ENCODE peak calls at places on chromosomes 12 and 14, in nine cellular contexts. T is foreskin fibroblast, I is tibial nerve, L is psoas muscle, N is adipocyte, U is T-cell, A is amniotic epithelial cell, R is WERI-Rb-1, W is epithelial cell of proximal tubule. F is an unnamed sample.
A peak's percentile ranks its signal among the peaks of the same experiment; 100 is the strongest.

GRCh38 chr12:52278931-52279682 is 4.7 kb downstream of the KRT86 start:
- DNase-seq in T (peak; percentile 90), I (peak; percentile 64), L (peak; percentile 86), N (peak; percentile 88), U (peak; percentile 31), A (peak; percentile 54), R (peak; percentile 74), W (no peak), F (peak; percentile 47)

GRCh38 chr12:1595690-1596347 is 1.4 kb upstream of the FBXL14 start:
- DNase-seq in T (peak; percentile 81), I (no peak), L (no peak), N (peak; percentile 61), U (no peak), A (no peak), R (no peak), W (no peak), F (no peak)

GRCh38 chr14:77107228-77107627 is 9.2 kb downstream of the CIPC start:
- DNase-seq in T (peak; percentile 30), I (peak; percentile 33), L (no peak), N (peak; percentile 16), U (no peak), A (no peak), R (no peak), W (no peak), F (no peak)

GRCh38 chr12:82057770-82058169 is 298.6 kb upstream of the PPFIA2 start:
- DNase-seq in T (no peak), I (no peak), L (no peak), N (no peak), U (no peak), A (no peak), R (no peak), W (peak; percentile 31), F (no peak)

GRCh38 chr14:49552630-49553029 is 33.5 kb downstream of the RPS29 start:
- DNase-seq in T (no peak), I (no peak), L (no peak), N (no peak), U (no peak), A (no peak), R (no peak), W (peak; percentile 62), F (no peak)

GRCh38 chr12:2288001-2288400 is 235.2 kb downstream of the CACNA1C start:
- DNase-seq in T (peak; percentile 83), I (no peak), L (no peak), N (peak; percentile 76), U (no peak), A (peak; percentile 73), R (no peak), W (no peak), F (no peak)

GRCh38 chr12:126667340-126667739 is 1599.6 kb upstream of the TMEM132C start:
- DNase-seq in T (peak; percentile 82), I (no peak), L (no peak), N (peak; percentile 9), U (no peak), A (peak; percentile 34), R (no peak), W (no peak), F (no peak)

GRCh38 chr12:24997970-24998582 is 49.2 kb upstream of the BCAT1 start:
- DNase-seq in T (peak; percentile 80), I (no peak), L (no peak), N (peak; percentile 80), U (no peak), A (peak; percentile 51), R (no peak), W (no peak), F (no peak)

GRCh38 chr14:99389171-99389826 is 91.4 kb downstream of the SETD3 start:
- DNase-seq in T (peak; percentile 45), I (no peak), L (peak; percentile 66), N (peak; percentile 56), U (no peak), A (peak; percentile 13), R (peak; percentile 77), W (no peak), F (peak; percentile 59)

GRCh38 chr12:109630815-109631214 is 57.2 kb downstream of the MVK start:
- DNase-seq in T (no peak), I (no peak), L (no peak), N (no peak), U (no peak), A (no peak), R (no peak), W (no peak), F (no peak)

GRCh38 chr12:2068638-2069037 is 15.9 kb downstream of the CACNA1C start:
- DNase-seq in T (no peak), I (no peak), L (no peak), N (no peak), U (no peak), A (no peak), R (no peak), W (no peak), F (no peak)

GRCh38 chr12:84408936-84409335 is 503.7 kb downstream of the SLC6A15 start:
- DNase-seq in T (no peak), I (no peak), L (no peak), N (no peak), U (no peak), A (peak; percentile 7), R (no peak), W (no peak), F (no peak)

GRCh38 chr12:87967871-87968270 is 61.3 kb downstream of the C12orf50 start:
- DNase-seq in T (no peak), I (no peak), L (no peak), N (peak; percentile 20), U (no peak), A (peak; percentile 39), R (no peak), W (no peak), F (no peak)

GRCh38 chr12:92943482-92944250 is 14.6 kb upstream of the EEA1 start:
- DNase-seq in T (no peak), I (no peak), L (no peak), N (peak; percentile 27), U (no peak), A (peak; percentile 90), R (no peak), W (no peak), F (no peak)

GRCh38 chr12:1646908-1647669 is 18.1 kb downstream of the WNT5B start:
- DNase-seq in T (no peak), I (no peak), L (no peak), N (no peak), U (no peak), A (no peak), R (no peak), W (no peak), F (no peak)

GRCh38 chr14:33936391-33936790 is 14.5 kb downstream of the EGLN3 start:
- DNase-seq in T (no peak), I (no peak), L (no peak), N (no peak), U (no peak), A (no peak), R (no peak), W (no peak), F (no peak)

GRCh38 chr12:50506753-50507473 is 2.1 kb downstream of the DIP2B start:
- DNase-seq in T (no peak), I (no peak), L (no peak), N (peak; percentile 10), U (no peak), A (peak; percentile 14), R (no peak), W (no peak), F (no peak)

GRCh38 chr12:32505546-32505945 is 106.2 kb downstream of the FGD4 start:
- DNase-seq in T (no peak), I (no peak), L (no peak), N (no peak), U (no peak), A (no peak), R (no peak), W (no peak), F (no peak)

GRCh38 chr14:74324945-74325361 is 22.2 kb upstream of the ABCD4 start:
- DNase-seq in T (peak; percentile 65), I (no peak), L (no peak), N (peak; percentile 76), U (no peak), A (peak; percentile 43), R (no peak), W (no peak), F (no peak)

GRCh38 chr12:42483534-42483857 is 106.0 kb downstream of the PRICKLE1 start:
- DNase-seq in T (peak; percentile 70), I (no peak), L (no peak), N (peak; percentile 60), U (no peak), A (no peak), R (peak; percentile 27), W (no peak), F (peak; percentile 25)

GRCh38 chr14:44803239-44803905 is 158.4 kb downstream of the KLHL28 start:
- DNase-seq in T (peak; percentile 70), I (no peak), L (no peak), N (peak; percentile 71), U (no peak), A (peak; percentile 59), R (no peak), W (peak; percentile 26), F (no peak)

GRCh38 chr12:9651265-9651729 is 18.2 kb upstream of the CLEC2D start:
- DNase-seq in T (peak; percentile 58), I (no peak), L (no peak), N (peak; percentile 43), U (peak; percentile 33), A (peak; percentile 72), R (no peak), W (no peak), F (no peak)

GRCh38 chr12:91811481-91812287 is 334.0 kb downstream of the BTG1 start:
- DNase-seq in T (peak; percentile 84), I (peak; percentile 96), L (peak; percentile 71), N (peak; percentile 86), U (peak; percentile 66), A (peak; percentile 64), R (peak; percentile 77), W (peak; percentile 7), F (peak; percentile 91)

GRCh38 chr14:98069712-98070133 is 1202.3 kb downstream of the BCL11B start:
- DNase-seq in T (no peak), I (no peak), L (no peak), N (no peak), U (no peak), A (no peak), R (no peak), W (peak; percentile 90), F (no peak)

GRCh38 chr12:98208846-98209245 is 306.5 kb upstream of the TMPO start:
- DNase-seq in T (no peak), I (no peak), L (no peak), N (no peak), U (no peak), A (no peak), R (no peak), W (no peak), F (no peak)

GRCh38 chr12:11882301-11883019 is 188.3 kb upstream of the BCL2L14 start:
- DNase-seq in T (no peak), I (no peak), L (no peak), N (no peak), U (no peak), A (no peak), R (no peak), W (peak; percentile 83), F (no peak)

GRCh38 chr12:118409834-118410233 is 33.5 kb downstream of the SUDS3 start:
- DNase-seq in T (no peak), I (no peak), L (no peak), N (no peak), U (no peak), A (no peak), R (no peak), W (no peak), F (no peak)

GRCh38 chr12:67339530-67339929 is 70.4 kb downstream of the CAND1 start:
- DNase-seq in T (no peak), I (no peak), L (no peak), N (no peak), U (no peak), A (no peak), R (no peak), W (no peak), F (no peak)

GRCh38 chr12:123017753-123018152 is 37.3 kb downstream of the ARL6IP4 start:
- DNase-seq in T (no peak), I (no peak), L (no peak), N (no peak), U (no peak), A (no peak), R (no peak), W (no peak), F (no peak)

GRCh38 chr12:115984607-115985006 is 292.9 kb downstream of the MED13L start:
- DNase-seq in T (no peak), I (no peak), L (no peak), N (no peak), U (no peak), A (no peak), R (no peak), W (no peak), F (no peak)

GRCh38 chr12:76038176-76038575 is 6.6 kb upstream of the PHLDA1 start:
- DNase-seq in T (no peak), I (no peak), L (no peak), N (peak; percentile 5), U (no peak), A (no peak), R (no peak), W (no peak), F (no peak)